ENCODE peak calls at places on chromosomes 1 and 21, in four cellular contexts. W is stomach, B is breast epithelium, V is testis. E is an unnamed sample. For H3K9me3, the result is how much of the 10 kb centered on the place peaks cover.

GRCh38 chr1:223827193-223827663 is 18.5 kb downstream of the TP53BP2 start:
- DNase-seq in W (no peak), B (no peak), V (no peak), E (no peak)

GRCh38 chr1:246107516-246108277 is 399.4 kb downstream of the SMYD3 start:
- DNase-seq in W (no peak), B (no peak), V (no peak), E (no peak)

GRCh38 chr1:237999426-238000052 is 108.8 kb upstream of the ZP4 start:
- DNase-seq in W (no peak), B (no peak), V (no peak), E (no peak)

GRCh38 chr1:33846861-33847260 is 17.0 kb upstream of the HMGB4 start:
- DNase-seq in W (no peak), B (no peak), V (no peak), E (no peak)

GRCh38 chr1:9413143-9413876 is 120.6 kb downstream of the SPSB1 start:
- DNase-seq in W (peak), B (peak), V (peak), E (peak)

GRCh38 chr1:198132060-198132781 is 24.6 kb upstream of the NEK7 start:
- DNase-seq in W (no peak), B (no peak), V (no peak), E (no peak)

GRCh38 chr1:197180252-197180878 is 33.9 kb upstream of the ASPM start:
- DNase-seq in W (no peak), B (no peak), V (no peak), E (no peak)

GRCh38 chr1:204377800-204378608 is 18.3 kb upstream of the PLEKHA6 start:
- DNase-seq in W (peak), B (no peak), V (peak), E (no peak)

GRCh38 chr1:194813109-194813508 is 1626.7 kb upstream of the B3GALT2 start:
- DNase-seq in W (no peak), B (no peak), V (no peak), E (no peak)

GRCh38 chr21:42666023-42666747 is 12.8 kb downstream of the PDE9A start:
- DNase-seq in W (no peak), B (no peak), V (peak), E (no peak)

GRCh38 chr1:97632075-97632474 is 288.8 kb downstream of the DPYD start:
- DNase-seq in W (no peak), B (no peak), V (no peak), E (no peak)

GRCh38 chr1:92262516-92262915 is 36.3 kb downstream of the GLMN start:
- DNase-seq in W (no peak), B (no peak), V (no peak), E (no peak)

GRCh38 chr1:152182431-152182830 is 23.4 kb upstream of the RPTN start:
- DNase-seq in W (no peak), B (no peak), V (no peak), E (no peak)

GRCh38 chr1:18947570-18947969 is 8.9 kb downstream of the IFFO2 start:
- DNase-seq in W (no peak), B (no peak), V (no peak), E (no peak)

GRCh38 chr1:37868466-37868865 is 9.1 kb upstream of the MTF1 start:
- DNase-seq in W (no peak), B (peak), V (no peak), E (no peak)

GRCh38 chr21:42112857-42113256 is 41.7 kb downstream of the UMODL1 start:
- DNase-seq in W (no peak), B (no peak), V (no peak), E (no peak)

GRCh38 chr1:76083189-76083588 is 8.6 kb downstream of the ST6GALNAC3 start:
- DNase-seq in W (no peak), B (no peak), V (no peak), E (no peak)

GRCh38 chr1:89499320-89499719 is 25.3 kb upstream of the LRRC8B start:
- DNase-seq in W (no peak), B (peak), V (no peak), E (no peak)

GRCh38 chr1:153550827-153551512 is 1.9 kb upstream of the S100A3 start:
- DNase-seq in W (no peak), B (no peak), V (no peak), E (peak)

GRCh38 chr1:212127219-212127618 is 91.7 kb downstream of the DTL start:
- DNase-seq in W (no peak), B (no peak), V (no peak), E (no peak)

GRCh38 chr1:2937805-2938204 is 83.5 kb upstream of the ACTRT2 start:
- DNase-seq in W (no peak), B (no peak), V (no peak), E (no peak)

GRCh38 chr1:102919659-102920058 is 188.7 kb downstream of the COL11A1 start:
- DNase-seq in W (no peak), B (no peak), V (no peak), E (no peak)

GRCh38 chr1:67020304-67020703 is 33.6 kb downstream of the SLC35D1 start:
- DNase-seq in W (no peak), B (no peak), V (no peak), E (no peak)

GRCh38 chr1:15919316-15919715 is 56.6 kb downstream of the ZBTB17 start:
- DNase-seq in W (no peak), B (no peak), V (no peak), E (no peak)

GRCh38 chr1:226624526-226624925 is 76.0 kb downstream of the STUM start:
- DNase-seq in W (no peak), B (peak), V (no peak), E (no peak)

GRCh38 chr1:6025269-6026094 is 20.2 kb upstream of the KCNAB2 start:
- DNase-seq in W (no peak), B (peak), V (no peak), E (no peak)

GRCh38 chr1:16967095-16967567 is 13.3 kb downstream of the MFAP2 start:
- DNase-seq in W (no peak), B (no peak), V (peak), E (peak)

GRCh38 chr1:59163268-59164092 is 133.4 kb upstream of the FGGY start:
- DNase-seq in W (no peak), B (no peak), V (no peak), E (no peak)

GRCh38 chr21:43611598-43612369 is 47.5 kb downstream of the HSF2BP start:
- DNase-seq in W (peak), B (peak), V (peak), E (peak)

GRCh38 chr1:156641761-156642264 is at the start of gene BCAN:
- DNase-seq in W (no peak), B (no peak), V (peak), E (peak)

GRCh38 chr1:181149326-181150000 is 61.0 kb downstream of the IER5 start:
- DNase-seq in W (peak), B (no peak), V (no peak), E (no peak)

GRCh38 chr1:1354271-1355247 is 3.8 kb downstream of the MXRA8 start:
- DNase-seq in W (no peak), B (no peak), V (no peak), E (no peak)

GRCh38 chr21:9760398-9761074 is 760.8 kb upstream of the TPTE start:
- DNase-seq in W (no peak), B (no peak), V (no peak), E (no peak)
- H3K9me3 ChIP-seq in W (under half), B (under half), V (under half), E (under half)

GRCh38 chr1:234478481-234479309 is at the start of gene TARBP1:
- DNase-seq in W (peak), B (peak), V (peak), E (peak)
- TF ChIP-seq POLR2A in W (no peak), B (no peak), V (no peak), E (peak)

DNA sequence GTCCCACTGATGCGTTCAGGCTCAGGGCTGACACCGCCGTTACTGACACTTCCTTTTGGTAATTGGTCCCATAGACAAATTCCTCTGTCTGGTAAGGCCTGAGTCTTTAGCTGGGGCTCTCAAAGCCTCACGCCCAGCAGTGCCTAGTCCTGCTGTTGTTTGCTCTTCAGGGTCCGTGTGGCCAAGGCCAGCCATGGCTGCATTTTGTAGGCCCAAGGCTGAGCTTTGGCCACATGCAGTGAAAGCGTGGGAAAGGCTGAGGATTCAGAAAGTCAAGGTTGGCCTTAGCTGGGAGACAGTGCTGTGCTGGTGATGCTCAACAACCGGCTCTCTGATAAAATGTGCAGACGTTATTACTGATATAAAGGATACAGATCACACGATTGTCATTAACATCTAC is 63.5 kb upstream of the C1orf174 start:
- DNase-seq in W (no peak), B (no peak), V (no peak), E (no peak)
- H3K9me3 ChIP-seq in W (under half), B (under half), V (under half), E (under half)

DNA sequence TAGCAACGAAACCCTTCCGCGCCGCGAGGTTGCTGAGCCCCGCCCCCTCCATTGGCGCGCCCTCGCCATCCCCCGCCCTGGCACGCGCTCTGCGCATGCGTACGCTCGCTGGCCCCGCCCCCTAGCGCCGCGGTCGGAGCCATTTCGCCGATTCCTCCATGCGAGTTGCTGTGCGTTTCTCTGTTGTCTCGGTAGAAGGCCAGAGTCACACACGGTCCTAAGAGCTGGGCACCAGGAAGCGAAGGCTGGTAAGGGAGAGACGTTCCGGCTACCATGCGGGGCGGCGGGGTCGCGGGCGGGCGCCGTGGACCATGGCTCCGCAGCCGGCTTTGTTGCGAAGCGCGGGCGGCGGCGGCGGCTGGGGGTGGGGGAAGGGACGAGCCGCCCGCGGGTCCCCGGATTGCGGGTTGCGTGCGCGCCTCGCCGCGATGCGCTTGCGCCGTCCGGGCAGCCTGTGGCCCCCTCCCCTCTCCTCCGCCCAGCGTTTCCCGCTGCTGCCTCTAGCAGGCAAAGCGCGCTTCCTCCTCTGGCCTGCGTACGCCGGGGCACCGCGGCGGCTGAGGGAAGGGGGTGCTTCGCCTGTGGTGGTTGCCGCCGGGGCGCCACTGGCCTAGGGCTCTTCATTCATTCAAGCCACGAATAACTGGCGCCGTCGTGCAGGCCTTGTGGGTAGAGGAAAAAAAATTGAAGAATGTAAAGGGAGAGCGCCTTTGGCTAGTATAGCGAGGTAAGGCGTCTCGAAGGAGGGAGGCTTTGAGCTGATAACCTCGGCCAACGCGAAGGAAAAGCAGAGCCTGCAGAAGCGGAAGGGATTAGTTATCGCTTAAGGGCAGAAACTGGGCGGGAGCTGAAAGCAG is at the start of gene DHX9:
- DNase-seq in W (peak), B (peak), V (peak), E (peak)
- TF ChIP-seq POLR2A in W (no peak), B (peak), V (peak), E (no peak)

DNA sequence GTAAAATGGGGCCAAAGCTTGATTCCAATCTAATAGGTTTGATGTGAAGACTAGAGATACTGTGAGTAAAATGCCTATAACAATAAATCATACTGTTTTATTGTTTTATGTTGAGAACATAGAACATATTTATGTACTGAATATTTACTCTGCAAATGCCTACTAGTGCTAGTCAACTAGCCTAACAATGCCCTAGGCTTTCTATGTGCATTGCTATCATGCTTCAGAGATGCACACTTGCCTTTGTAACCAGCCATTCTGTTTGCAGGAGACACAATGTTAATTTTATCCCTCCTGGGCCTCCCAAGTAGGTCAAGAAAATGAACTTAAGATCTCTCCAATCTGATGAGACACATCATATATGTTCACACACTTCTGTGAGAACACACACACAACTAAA is 530.8 kb upstream of the BEND5 start:
- DNase-seq in W (no peak), B (no peak), V (no peak), E (no peak)
- H3K9me3 ChIP-seq in W (under half), B (under half), V (under half), E (under half)

DNA sequence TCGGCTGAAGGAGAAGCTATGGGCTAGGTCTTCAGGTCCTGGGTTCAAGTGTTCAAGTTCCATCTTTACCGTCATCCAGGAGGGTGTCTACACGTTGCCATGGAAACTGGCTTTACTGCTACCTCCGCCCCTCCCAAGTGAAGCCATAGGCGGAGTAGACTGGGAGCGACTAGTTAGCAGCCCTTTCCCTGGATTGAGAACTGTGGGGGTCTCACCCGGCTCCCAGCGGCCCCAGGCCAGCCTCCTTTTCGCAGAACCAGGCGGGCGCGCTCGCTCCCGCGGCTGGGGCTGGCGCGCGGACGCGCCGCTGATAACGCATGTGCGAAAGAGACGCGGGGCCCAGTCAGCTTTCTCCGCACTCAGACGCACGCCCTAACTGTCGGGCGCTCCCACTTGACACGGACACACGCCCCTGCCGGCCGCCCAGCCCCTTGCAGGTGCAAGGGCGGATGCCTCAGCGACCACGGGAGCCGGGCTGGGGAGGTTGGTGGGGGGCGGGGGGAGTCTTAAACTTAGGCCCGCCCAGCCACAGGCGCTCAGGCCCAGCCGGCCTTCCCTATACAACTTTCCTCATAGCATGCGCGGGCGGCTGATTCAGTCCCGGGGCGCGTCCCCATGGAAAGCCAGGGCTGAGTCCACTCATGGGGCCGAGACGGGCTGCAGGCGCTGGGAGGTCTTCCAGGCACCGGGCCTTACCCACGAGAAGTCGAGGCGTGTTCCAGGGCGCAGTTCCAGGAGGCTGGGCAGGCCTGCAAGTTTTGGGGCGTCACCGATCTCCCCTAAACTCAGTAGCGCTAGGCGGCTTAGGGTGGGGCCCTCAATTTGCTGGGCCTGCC is 7.4 kb downstream of the EFNA4 start:
- DNase-seq in W (peak), B (no peak), V (peak), E (peak)
- TF ChIP-seq POLR2A in W (no peak), B (no peak), V (no peak), E (no peak)

E was measured in heart left ventricle.